ENCODE peak calls at places on chromosome 9, in six cellular contexts. O, X, H, K, L and A are unnamed samples.

GRCh38 chr9:82923410-82924242 is 139.3 kb downstream of the RASEF start:
- DNase-seq in O (no peak), X (no peak), H (peak), K (no peak), L (no peak), A (peak)

GRCh38 chr9:109020581-109020980 is 7.3 kb upstream of the CTNNAL1 start:
- DNase-seq in O (no peak), X (no peak), H (no peak), K (no peak), L (no peak), A (no peak)

GRCh38 chr9:21611896-21612295 is 129.8 kb upstream of the IFNE start:
- DNase-seq in O (peak), X (no peak), H (no peak), K (no peak), L (no peak), A (no peak)

GRCh38 chr9:128908372-128908771 is 12.4 kb upstream of the PHYHD1 start:
- DNase-seq in O (no peak), X (no peak), H (no peak), K (no peak), L (no peak), A (no peak)

GRCh38 chr9:122819791-122820489 is 8.4 kb downstream of the PDCL start:
- DNase-seq in O (no peak), X (peak), H (no peak), K (no peak), L (no peak), A (peak)

GRCh38 chr9:113548221-113549041 is 84.9 kb downstream of the RGS3 start:
- DNase-seq in O (peak), X (no peak), H (peak), K (peak), L (no peak), A (peak)

GRCh38 chr9:129568560-129569505 is 52.1 kb downstream of the C9orf50 start:
- DNase-seq in O (peak), X (no peak), H (peak), K (peak), L (no peak), A (no peak)

GRCh38 chr9:12314589-12314988 is 378.6 kb upstream of the TYRP1 start:
- DNase-seq in O (no peak), X (no peak), H (no peak), K (no peak), L (no peak), A (no peak)

GRCh38 chr9:7358876-7359275 is 440.7 kb downstream of the DMAC1 start:
- DNase-seq in O (no peak), X (no peak), H (no peak), K (peak), L (no peak), A (no peak)

DNA sequence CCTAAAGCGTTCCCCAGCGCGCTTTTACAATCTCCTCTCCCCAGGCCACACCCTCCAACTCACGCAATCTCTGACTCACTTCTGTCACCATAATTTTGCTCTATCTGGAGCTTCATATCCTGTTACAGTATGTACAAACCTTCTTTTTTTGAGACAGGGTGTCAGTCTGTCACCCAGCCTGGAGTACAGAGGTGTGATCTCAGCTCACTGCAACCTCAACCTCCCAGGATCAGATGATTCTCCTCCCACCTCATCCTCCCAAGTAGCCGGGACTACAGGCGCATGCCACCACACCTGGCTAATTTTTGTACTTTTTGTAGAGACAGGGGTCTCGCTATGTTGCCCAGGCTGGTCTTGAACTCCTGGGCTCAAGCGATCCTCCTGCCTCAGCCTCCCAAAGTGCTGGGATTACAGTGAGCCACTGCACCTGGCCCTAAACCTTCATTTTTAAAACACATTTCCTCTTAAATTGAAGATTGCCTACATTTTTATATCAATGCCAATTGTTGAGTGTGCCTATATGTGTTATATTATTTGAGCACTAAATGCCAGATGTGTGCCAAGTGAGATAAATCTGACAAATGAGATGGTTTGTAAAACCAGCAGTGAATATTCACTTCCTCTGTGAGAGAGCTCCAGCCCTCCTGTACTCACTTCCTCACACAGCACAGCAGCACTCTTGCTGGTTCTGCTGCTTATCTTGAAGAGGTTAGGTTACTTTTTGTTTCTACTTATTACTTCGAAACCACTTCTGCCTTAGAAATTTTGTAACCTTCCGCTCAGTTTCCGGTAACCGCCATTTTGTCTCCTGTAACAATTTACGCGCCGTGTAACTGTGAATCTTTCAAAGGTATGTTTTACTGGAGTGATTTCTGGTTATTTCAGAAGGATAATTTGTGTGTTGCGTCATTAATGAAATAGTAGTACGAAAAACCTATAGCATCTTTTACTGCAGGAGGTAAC is 57.9 kb downstream of the DOCK8 start:
- DNase-seq in O (no peak), X (no peak), H (no peak), K (no peak), L (no peak), A (no peak)
- H2AFZ ChIP-seq in O (no peak), X (no peak), H (no peak), K (peak), L (no peak), A (no peak)

GRCh38 chr9:115207003-115207837 is 89.3 kb upstream of the TNC start:
- DNase-seq in O (peak), X (peak), H (no peak), K (no peak), L (no peak), A (peak)
- H2AFZ ChIP-seq in O (no peak), X (peak), H (no peak), K (peak), L (no peak), A (peak)

GRCh38 chr9:33172735-33173238 is 5.7 kb upstream of the B4GALT1 start:
- DNase-seq in O (no peak), X (no peak), H (peak), K (no peak), L (no peak), A (no peak)

GRCh38 chr9:33167949-33168535 is 906 bp upstream of the B4GALT1 start:
- DNase-seq in O (peak), X (no peak), H (no peak), K (no peak), L (no peak), A (no peak)

GRCh38 chr9:33168941-33169544 is 1.9 kb upstream of the B4GALT1 start:
- DNase-seq in O (no peak), X (no peak), H (no peak), K (no peak), L (no peak), A (no peak)

GRCh38 chr9:33172256-33172678 is 5.1 kb upstream of the B4GALT1 start:
- DNase-seq in O (peak), X (no peak), H (peak), K (no peak), L (no peak), A (peak)

DNA sequence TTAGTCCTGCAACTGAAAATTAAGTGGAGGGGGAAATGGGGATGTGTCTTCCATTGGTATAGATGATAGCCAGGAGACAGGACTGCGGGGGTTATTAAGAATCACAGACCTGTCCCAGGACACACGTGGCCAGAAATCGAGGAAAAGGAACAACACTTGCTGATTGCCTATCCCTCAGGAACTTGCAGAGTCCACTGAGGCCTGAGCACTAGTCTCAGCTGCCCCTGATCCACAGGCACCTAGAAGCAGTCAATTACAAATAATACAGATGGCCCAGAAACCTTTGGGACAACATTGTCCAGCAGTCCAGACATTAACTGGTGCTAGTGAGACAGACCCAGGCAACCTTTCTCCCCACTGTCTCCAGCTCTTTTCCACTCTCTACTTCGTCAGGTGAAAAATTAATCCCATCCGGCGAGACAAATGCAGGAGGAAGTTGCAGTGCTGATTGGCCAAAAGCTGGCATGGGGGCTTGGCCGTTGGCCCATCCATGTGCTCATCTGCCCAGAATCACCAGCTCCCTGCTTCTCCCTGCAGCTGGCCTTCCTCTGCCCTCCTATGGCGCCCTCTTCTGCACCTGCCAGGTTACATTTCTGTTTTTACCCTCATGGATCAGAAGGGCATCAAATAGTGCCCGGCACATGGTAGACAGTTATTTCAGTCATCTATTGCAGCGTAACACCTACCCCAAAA is 3.5 kb upstream of the B4GALT1 start:
- DNase-seq in O (peak), X (no peak), H (no peak), K (peak), L (no peak), A (no peak)
- H2AFZ ChIP-seq in O (no peak), X (no peak), H (no peak), K (peak), L (peak), A (no peak)

DNA sequence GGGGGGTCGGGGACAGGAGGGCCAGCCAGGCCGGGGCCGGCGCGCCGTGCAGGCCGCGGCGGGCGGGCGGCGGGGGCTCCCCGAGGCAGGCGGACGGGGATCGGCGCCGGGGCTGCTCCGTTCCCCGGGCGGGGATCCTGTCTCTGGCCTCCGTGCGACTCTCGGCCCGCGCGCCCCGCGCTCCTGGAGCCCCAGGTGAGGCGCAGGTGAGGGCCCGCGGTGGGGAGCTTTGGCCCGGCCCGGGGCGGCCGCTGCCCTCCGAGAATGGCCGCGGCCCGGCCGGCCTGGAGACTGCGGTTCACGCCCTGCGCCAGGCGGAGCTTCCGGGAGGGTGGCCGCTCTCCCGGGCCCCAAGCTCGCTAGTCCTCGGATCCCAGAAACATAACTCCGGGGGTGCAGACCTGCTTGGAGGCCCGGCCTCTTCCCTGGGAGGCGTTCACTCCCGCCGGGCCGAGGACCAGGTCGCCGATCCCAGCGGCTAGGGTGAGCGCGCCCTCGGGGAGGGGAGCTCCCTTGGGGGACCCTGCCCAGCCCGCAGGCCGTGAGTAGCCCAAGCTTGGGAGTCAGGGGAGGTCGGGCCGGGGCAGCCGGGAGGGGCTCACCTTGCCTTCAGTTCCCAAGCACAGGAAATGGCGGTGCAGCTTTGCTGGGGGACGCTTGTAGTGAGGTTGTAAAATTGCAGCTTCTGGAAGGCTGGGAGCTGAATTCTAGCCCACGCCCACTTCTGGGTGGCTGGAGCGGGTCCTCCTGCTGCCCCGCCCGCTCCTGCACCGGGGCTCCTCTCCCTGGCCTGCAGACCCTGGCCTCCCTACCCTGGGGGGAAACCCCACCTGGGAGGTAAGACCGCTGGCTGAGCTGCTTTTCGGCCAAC is 724 bp downstream of the PPP1R26 start:
- DNase-seq in O (peak), X (peak), H (peak), K (peak), L (no peak), A (no peak)
- H2AFZ ChIP-seq in O (peak), X (peak), H (no peak), K (peak), L (no peak), A (peak)

GRCh38 chr9:90964101-90965020 is 162.7 kb downstream of the SYK start:
- DNase-seq in O (no peak), X (no peak), H (peak), K (peak), L (no peak), A (no peak)
- H2AFZ ChIP-seq in O (no peak), X (peak), H (no peak), K (peak), L (peak), A (peak)

GRCh38 chr9:133144142-133144886 is 19.4 kb downstream of the GBGT1 start:
- DNase-seq in O (peak), X (peak), H (peak), K (peak), L (no peak), A (no peak)
- H2AFZ ChIP-seq in O (peak), X (peak), H (no peak), K (no peak), L (no peak), A (peak)

DNA sequence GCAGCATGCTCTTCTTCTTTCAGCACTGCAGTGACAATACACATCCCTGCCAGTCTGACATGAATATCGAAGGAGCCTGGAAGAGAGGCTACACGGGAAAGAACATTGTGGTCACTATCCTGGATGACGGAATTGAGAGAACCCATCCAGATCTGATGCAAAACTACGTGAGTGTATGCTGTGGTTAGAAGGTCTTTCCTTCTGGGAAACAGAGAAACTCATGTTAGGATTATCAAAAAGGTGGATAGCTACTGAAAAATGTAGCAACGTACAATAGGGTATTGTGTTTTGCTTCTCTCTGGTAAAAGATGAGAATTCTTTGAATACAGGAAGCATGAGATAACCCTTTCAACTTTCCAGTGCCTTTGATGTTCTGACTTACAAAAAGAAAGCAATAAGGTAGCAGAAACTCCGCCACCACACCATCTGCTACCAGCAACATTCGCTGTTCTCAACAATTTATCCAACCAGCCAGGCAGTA is 133.3 kb downstream of the PCSK5 start:
- DNase-seq in O (no peak), X (no peak), H (peak), K (peak), L (no peak), A (peak)
- H2AFZ ChIP-seq in O (no peak), X (no peak), H (no peak), K (no peak), L (no peak), A (no peak)

GRCh38 chr9:81414836-81415235 is 274.5 kb downstream of the TLE1 start:
- DNase-seq in O (no peak), X (no peak), H (no peak), K (no peak), L (no peak), A (no peak)

GRCh38 chr9:81420024-81420423 is 269.3 kb downstream of the TLE1 start:
- DNase-seq in O (no peak), X (no peak), H (no peak), K (no peak), L (no peak), A (no peak)

GRCh38 chr9:81417885-81418284 is 271.5 kb downstream of the TLE1 start:
- DNase-seq in O (no peak), X (no peak), H (no peak), K (no peak), L (no peak), A (no peak)

GRCh38 chr9:81416476-81417298 is 272.7 kb downstream of the TLE1 start:
- DNase-seq in O (no peak), X (peak), H (no peak), K (no peak), L (no peak), A (peak)

DNA sequence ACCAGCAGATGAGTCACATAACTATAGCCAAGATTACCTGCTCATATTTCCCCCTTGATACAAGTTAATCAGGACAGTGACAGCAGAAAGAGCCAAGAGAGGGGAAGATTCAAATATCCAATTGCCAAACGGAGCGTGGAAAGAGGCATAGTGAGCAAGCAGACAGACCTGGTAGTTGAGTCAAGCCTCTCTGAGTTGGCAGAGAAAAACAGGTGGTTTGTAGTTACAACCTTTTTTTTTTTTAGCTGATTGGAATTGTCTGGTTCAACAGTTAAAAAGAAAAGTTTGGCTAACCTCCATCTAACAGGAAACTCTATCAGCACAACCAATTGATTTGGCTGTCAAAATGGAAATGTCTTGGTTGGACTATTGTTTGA is 272.1 kb downstream of the TLE1 start:
- DNase-seq in O (no peak), X (no peak), H (no peak), K (no peak), L (no peak), A (no peak)
- H2AFZ ChIP-seq in O (no peak), X (no peak), H (no peak), K (no peak), L (no peak), A (no peak)

GRCh38 chr9:136849038-136849959 is at the start of gene PHPT1:
- DNase-seq in O (peak), X (peak), H (peak), K (peak), L (peak), A (peak)
- H2AFZ ChIP-seq in O (peak), X (peak), H (no peak), K (no peak), L (no peak), A (peak)

DNA sequence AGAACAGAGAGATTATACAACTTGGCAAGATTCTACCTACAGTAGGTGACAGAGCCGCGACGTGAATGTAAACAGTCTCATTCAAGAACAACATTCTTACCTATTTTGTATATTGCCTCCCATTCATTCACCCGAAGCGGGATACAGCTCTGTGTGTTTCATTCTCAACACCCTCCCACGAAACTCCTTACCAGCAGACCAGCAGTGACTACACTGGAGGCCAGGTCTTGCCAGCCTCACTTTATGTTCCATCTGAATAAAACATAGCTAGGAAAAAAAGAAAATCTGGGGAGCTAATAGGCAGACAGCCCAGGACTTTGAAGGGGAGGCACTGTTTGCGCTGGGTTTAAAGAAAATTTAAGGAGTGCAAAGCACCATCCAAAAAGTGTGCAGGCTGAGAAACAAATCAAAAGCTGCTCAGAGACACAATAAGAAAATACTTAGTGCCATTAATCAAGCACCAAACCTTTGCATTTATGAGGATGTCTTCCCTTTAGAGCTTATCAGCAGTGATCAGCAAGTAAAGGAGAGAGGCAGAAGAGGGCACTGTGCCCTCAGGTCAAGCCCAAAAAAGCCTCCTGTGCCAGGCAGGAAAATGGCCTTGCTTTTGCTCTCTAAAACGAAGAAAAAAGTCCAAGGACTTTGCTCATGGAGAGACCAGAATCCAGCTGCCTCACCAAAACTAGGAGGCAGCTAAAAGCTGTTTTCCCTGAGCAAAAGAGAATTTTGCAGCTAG is 295.2 kb downstream of the BNC2 start:
- DNase-seq in O (peak), X (no peak), H (no peak), K (no peak), L (no peak), A (no peak)
- H2AFZ ChIP-seq in O (no peak), X (no peak), H (no peak), K (no peak), L (no peak), A (no peak)